ENCODE peak calls at places on chromosome 19, in ten cellular contexts. One of them, this sample, is unnamed.

GRCh38 chr19:19068659-19069509 is 5.1 kb downstream of the SLC25A42 start:
- DNase-seq in IMR-90: no peak
- DNase-seq in GM06990: peak
- DNase-seq in upper lobe of right lung: no peak
- DNase-seq in esophagus muscularis mucosa: no peak
- DNase-seq in fibroblast of pulmonary artery: no peak
- DNase-seq in BE2C: no peak
- DNase-seq in neuronal stem cell: no peak
- DNase-seq in Peyer's patch: no peak
- DNase-seq in cardiac fibroblast: no peak
- DNase-seq in this sample: no peak

GRCh38 chr19:19063183-19064097 is at the start of gene SLC25A42:
- DNase-seq in Peyer's patch: peak
- DNase-seq in upper lobe of right lung: peak
- DNase-seq in BE2C: peak
- DNase-seq in fibroblast of pulmonary artery: peak
- DNase-seq in GM06990: peak
- DNase-seq in esophagus muscularis mucosa: peak
- DNase-seq in IMR-90: peak
- DNase-seq in neuronal stem cell: peak
- DNase-seq in cardiac fibroblast: peak
- DNase-seq in this sample: peak

GRCh38 chr19:49840321-49840720 is 10.6 kb upstream of the PTOV1 start:
- DNase-seq in BE2C: no peak
- DNase-seq in fibroblast of pulmonary artery: no peak
- DNase-seq in cardiac fibroblast: no peak
- DNase-seq in Peyer's patch: no peak
- DNase-seq in upper lobe of right lung: no peak
- DNase-seq in neuronal stem cell: no peak
- DNase-seq in GM06990: no peak
- DNase-seq in esophagus muscularis mucosa: no peak
- DNase-seq in IMR-90: no peak
- DNase-seq in this sample: no peak

GRCh38 chr19:1602091-1602707 is 3.1 kb downstream of the UQCR11 start:
- DNase-seq in GM06990: no peak
- DNase-seq in esophagus muscularis mucosa: no peak
- DNase-seq in cardiac fibroblast: no peak
- DNase-seq in neuronal stem cell: no peak
- DNase-seq in upper lobe of right lung: no peak
- DNase-seq in Peyer's patch: no peak
- DNase-seq in BE2C: no peak
- DNase-seq in fibroblast of pulmonary artery: no peak
- DNase-seq in IMR-90: no peak
- DNase-seq in this sample: no peak

GRCh38 chr19:21765151-21765550 is 2.2 kb downstream of the ZNF100 start:
- DNase-seq in fibroblast of pulmonary artery: no peak
- DNase-seq in Peyer's patch: no peak
- DNase-seq in neuronal stem cell: no peak
- DNase-seq in esophagus muscularis mucosa: no peak
- DNase-seq in GM06990: no peak
- DNase-seq in IMR-90: no peak
- DNase-seq in BE2C: no peak
- DNase-seq in upper lobe of right lung: no peak
- DNase-seq in cardiac fibroblast: no peak
- DNase-seq in this sample: no peak

GRCh38 chr19:14639536-14640277 is 34.9 kb downstream of the ADGRE3 start:
- DNase-seq in upper lobe of right lung: no peak
- DNase-seq in BE2C: no peak
- DNase-seq in GM06990: no peak
- DNase-seq in fibroblast of pulmonary artery: no peak
- DNase-seq in Peyer's patch: no peak
- DNase-seq in cardiac fibroblast: no peak
- DNase-seq in IMR-90: no peak
- DNase-seq in esophagus muscularis mucosa: no peak
- DNase-seq in neuronal stem cell: no peak
- DNase-seq in this sample: no peak

GRCh38 chr19:17751103-17751911 is at the start of gene FCHO1:
- DNase-seq in GM06990: peak
- DNase-seq in Peyer's patch: peak
- DNase-seq in fibroblast of pulmonary artery: no peak
- DNase-seq in esophagus muscularis mucosa: no peak
- DNase-seq in neuronal stem cell: no peak
- DNase-seq in IMR-90: no peak
- DNase-seq in upper lobe of right lung: peak
- DNase-seq in cardiac fibroblast: no peak
- DNase-seq in BE2C: no peak
- DNase-seq in this sample: no peak

GRCh38 chr19:44745386-44745831 is 3.1 kb upstream of the BCL3 start:
- DNase-seq in neuronal stem cell: no peak
- DNase-seq in BE2C: peak
- DNase-seq in GM06990: no peak
- DNase-seq in esophagus muscularis mucosa: peak
- DNase-seq in fibroblast of pulmonary artery: peak
- DNase-seq in IMR-90: peak
- DNase-seq in Peyer's patch: peak
- DNase-seq in cardiac fibroblast: peak
- DNase-seq in upper lobe of right lung: peak
- DNase-seq in this sample: peak

GRCh38 chr19:55451522-55452380 is 8.7 kb upstream of the SHISA7 start:
- DNase-seq in esophagus muscularis mucosa: no peak
- DNase-seq in Peyer's patch: no peak
- DNase-seq in BE2C: no peak
- DNase-seq in fibroblast of pulmonary artery: no peak
- DNase-seq in GM06990: no peak
- DNase-seq in IMR-90: no peak
- DNase-seq in neuronal stem cell: no peak
- DNase-seq in cardiac fibroblast: no peak
- DNase-seq in upper lobe of right lung: no peak
- DNase-seq in this sample: no peak

GRCh38 chr19:53945441-53945840 is 17.3 kb upstream of the CACNG8 start:
- DNase-seq in Peyer's patch: no peak
- DNase-seq in GM06990: no peak
- DNase-seq in neuronal stem cell: no peak
- DNase-seq in upper lobe of right lung: no peak
- DNase-seq in fibroblast of pulmonary artery: peak
- DNase-seq in IMR-90: peak
- DNase-seq in BE2C: no peak
- DNase-seq in esophagus muscularis mucosa: no peak
- DNase-seq in cardiac fibroblast: peak
- DNase-seq in this sample: peak

DNA sequence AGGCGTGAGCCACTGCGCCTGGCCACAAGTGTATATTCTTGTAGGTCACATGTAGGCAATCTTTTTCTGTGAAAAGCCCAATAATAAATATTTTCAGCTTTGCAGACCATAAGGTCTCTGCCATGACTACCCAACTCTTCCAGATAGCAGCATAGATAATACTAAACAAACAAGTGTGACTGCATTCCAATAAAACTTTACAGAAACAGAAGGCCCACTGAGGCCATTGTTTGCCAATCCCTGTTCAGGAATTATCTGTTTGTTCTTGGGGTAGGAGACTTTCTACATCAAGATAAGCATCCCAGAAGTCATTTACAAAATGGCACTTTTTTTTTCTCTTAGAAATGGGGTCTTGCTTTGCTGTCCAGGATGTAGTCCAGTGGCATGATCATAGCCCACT is 2.8 kb upstream of the ZNF329 start:
- DNase-seq in IMR-90: no peak
- DNase-seq in fibroblast of pulmonary artery: no peak
- DNase-seq in Peyer's patch: no peak
- DNase-seq in GM06990: no peak
- DNase-seq in neuronal stem cell: no peak
- DNase-seq in upper lobe of right lung: no peak
- DNase-seq in esophagus muscularis mucosa: no peak
- DNase-seq in cardiac fibroblast: no peak
- DNase-seq in BE2C: no peak
- DNase-seq in this sample: peak
- H3K4me3 ChIP-seq in IMR-90: no peak
- H3K4me3 ChIP-seq in fibroblast of pulmonary artery: no peak
- H3K4me3 ChIP-seq in Peyer's patch: no peak
- H3K4me3 ChIP-seq in GM06990: no peak
- H3K4me3 ChIP-seq in neuronal stem cell: no peak
- H3K4me3 ChIP-seq in upper lobe of right lung: no peak
- H3K4me3 ChIP-seq in esophagus muscularis mucosa: no peak
- H3K4me3 ChIP-seq in cardiac fibroblast: no peak
- H3K4me3 ChIP-seq in BE2C: no peak
- H3K4me3 ChIP-seq in this sample: no peak

DNA sequence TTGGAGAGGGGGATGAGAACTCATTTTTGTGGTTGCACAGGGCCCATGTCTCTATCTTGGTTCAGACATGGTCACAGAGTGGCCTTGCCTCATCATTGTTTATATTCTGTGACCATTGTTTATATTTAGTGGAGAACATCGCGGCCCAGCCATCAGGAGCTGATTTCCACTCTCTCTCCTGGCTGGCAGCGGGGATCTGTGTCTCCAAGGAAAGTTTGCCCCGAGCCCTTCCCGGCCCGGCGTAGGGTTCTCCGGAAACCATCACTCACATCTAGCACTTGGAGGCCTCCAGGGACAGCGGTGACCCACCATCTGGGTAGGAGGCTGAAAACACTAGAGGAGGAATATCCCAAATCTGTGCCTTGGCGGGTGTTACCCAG is 822 bp upstream of the ZNF358 start:
- DNase-seq in fibroblast of pulmonary artery: no peak
- DNase-seq in upper lobe of right lung: no peak
- DNase-seq in neuronal stem cell: no peak
- DNase-seq in BE2C: no peak
- DNase-seq in esophagus muscularis mucosa: no peak
- DNase-seq in cardiac fibroblast: peak
- DNase-seq in GM06990: no peak
- DNase-seq in Peyer's patch: peak
- DNase-seq in IMR-90: peak
- DNase-seq in this sample: no peak
- H3K4me3 ChIP-seq in fibroblast of pulmonary artery: no peak
- H3K4me3 ChIP-seq in upper lobe of right lung: peak
- H3K4me3 ChIP-seq in neuronal stem cell: no peak
- H3K4me3 ChIP-seq in BE2C: no peak
- H3K4me3 ChIP-seq in esophagus muscularis mucosa: peak
- H3K4me3 ChIP-seq in cardiac fibroblast: no peak
- H3K4me3 ChIP-seq in GM06990: no peak
- H3K4me3 ChIP-seq in Peyer's patch: peak
- H3K4me3 ChIP-seq in IMR-90: peak
- H3K4me3 ChIP-seq in this sample: no peak

GRCh38 chr19:36114763-36115452 is at the start of gene POLR2I:
- DNase-seq in fibroblast of pulmonary artery: peak
- DNase-seq in neuronal stem cell: peak
- DNase-seq in upper lobe of right lung: peak
- DNase-seq in cardiac fibroblast: peak
- DNase-seq in IMR-90: peak
- DNase-seq in esophagus muscularis mucosa: peak
- DNase-seq in GM06990: peak
- DNase-seq in Peyer's patch: peak
- DNase-seq in BE2C: peak
- DNase-seq in this sample: peak

GRCh38 chr19:36113425-36113824 is 1.2 kb downstream of the POLR2I start:
- DNase-seq in IMR-90: no peak
- DNase-seq in GM06990: no peak
- DNase-seq in upper lobe of right lung: no peak
- DNase-seq in fibroblast of pulmonary artery: no peak
- DNase-seq in neuronal stem cell: no peak
- DNase-seq in BE2C: no peak
- DNase-seq in cardiac fibroblast: no peak
- DNase-seq in esophagus muscularis mucosa: no peak
- DNase-seq in Peyer's patch: no peak
- DNase-seq in this sample: no peak

GRCh38 chr19:36113895-36114762 is 546 bp downstream of the POLR2I start:
- DNase-seq in fibroblast of pulmonary artery: peak
- DNase-seq in cardiac fibroblast: peak
- DNase-seq in Peyer's patch: peak
- DNase-seq in neuronal stem cell: no peak
- DNase-seq in upper lobe of right lung: no peak
- DNase-seq in GM06990: no peak
- DNase-seq in BE2C: no peak
- DNase-seq in esophagus muscularis mucosa: no peak
- DNase-seq in IMR-90: peak
- DNase-seq in this sample: no peak

GRCh38 chr19:36115453-36116343 is at the start of gene TBCB:
- DNase-seq in Peyer's patch: peak
- DNase-seq in esophagus muscularis mucosa: peak
- DNase-seq in GM06990: no peak
- DNase-seq in neuronal stem cell: no peak
- DNase-seq in upper lobe of right lung: peak
- DNase-seq in cardiac fibroblast: peak
- DNase-seq in BE2C: no peak
- DNase-seq in fibroblast of pulmonary artery: peak
- DNase-seq in IMR-90: peak
- DNase-seq in this sample: no peak

GRCh38 chr19:36116344-36116637 is 1.0 kb downstream of the TBCB start:
- DNase-seq in upper lobe of right lung: no peak
- DNase-seq in esophagus muscularis mucosa: no peak
- DNase-seq in cardiac fibroblast: no peak
- DNase-seq in fibroblast of pulmonary artery: no peak
- DNase-seq in IMR-90: no peak
- DNase-seq in GM06990: no peak
- DNase-seq in BE2C: no peak
- DNase-seq in Peyer's patch: no peak
- DNase-seq in neuronal stem cell: no peak
- DNase-seq in this sample: no peak
- H3K4me3 ChIP-seq in upper lobe of right lung: peak
- H3K4me3 ChIP-seq in esophagus muscularis mucosa: peak
- H3K4me3 ChIP-seq in cardiac fibroblast: peak
- H3K4me3 ChIP-seq in fibroblast of pulmonary artery: peak
- H3K4me3 ChIP-seq in IMR-90: peak
- H3K4me3 ChIP-seq in GM06990: peak
- H3K4me3 ChIP-seq in BE2C: peak
- H3K4me3 ChIP-seq in Peyer's patch: peak
- H3K4me3 ChIP-seq in neuronal stem cell: peak
- H3K4me3 ChIP-seq in this sample: no peak

GRCh38 chr19:5108866-5109265 is 140.0 kb downstream of the KDM4B start:
- DNase-seq in Peyer's patch: no peak
- DNase-seq in GM06990: no peak
- DNase-seq in BE2C: no peak
- DNase-seq in esophagus muscularis mucosa: no peak
- DNase-seq in cardiac fibroblast: no peak
- DNase-seq in IMR-90: no peak
- DNase-seq in fibroblast of pulmonary artery: no peak
- DNase-seq in neuronal stem cell: no peak
- DNase-seq in upper lobe of right lung: no peak
- DNase-seq in this sample: no peak

GRCh38 chr19:5106361-5106760 is 137.4 kb downstream of the KDM4B start:
- DNase-seq in Peyer's patch: no peak
- DNase-seq in upper lobe of right lung: no peak
- DNase-seq in BE2C: no peak
- DNase-seq in cardiac fibroblast: no peak
- DNase-seq in GM06990: no peak
- DNase-seq in neuronal stem cell: no peak
- DNase-seq in fibroblast of pulmonary artery: no peak
- DNase-seq in IMR-90: no peak
- DNase-seq in esophagus muscularis mucosa: no peak
- DNase-seq in this sample: no peak

GRCh38 chr19:5108123-5108613 is 139.3 kb downstream of the KDM4B start:
- DNase-seq in cardiac fibroblast: no peak
- DNase-seq in Peyer's patch: no peak
- DNase-seq in GM06990: no peak
- DNase-seq in esophagus muscularis mucosa: no peak
- DNase-seq in neuronal stem cell: no peak
- DNase-seq in BE2C: peak
- DNase-seq in IMR-90: no peak
- DNase-seq in fibroblast of pulmonary artery: no peak
- DNase-seq in upper lobe of right lung: no peak
- DNase-seq in this sample: no peak

GRCh38 chr19:5107432-5108122 is 138.7 kb downstream of the KDM4B start:
- DNase-seq in GM06990: no peak
- DNase-seq in esophagus muscularis mucosa: no peak
- DNase-seq in BE2C: no peak
- DNase-seq in upper lobe of right lung: no peak
- DNase-seq in neuronal stem cell: no peak
- DNase-seq in fibroblast of pulmonary artery: no peak
- DNase-seq in Peyer's patch: no peak
- DNase-seq in IMR-90: no peak
- DNase-seq in cardiac fibroblast: no peak
- DNase-seq in this sample: no peak

GRCh38 chr19:5106971-5107370 is 138.1 kb downstream of the KDM4B start:
- DNase-seq in cardiac fibroblast: no peak
- DNase-seq in BE2C: no peak
- DNase-seq in GM06990: no peak
- DNase-seq in upper lobe of right lung: no peak
- DNase-seq in esophagus muscularis mucosa: no peak
- DNase-seq in IMR-90: no peak
- DNase-seq in neuronal stem cell: no peak
- DNase-seq in Peyer's patch: no peak
- DNase-seq in fibroblast of pulmonary artery: no peak
- DNase-seq in this sample: no peak
- H3K4me3 ChIP-seq in cardiac fibroblast: no peak
- H3K4me3 ChIP-seq in BE2C: no peak
- H3K4me3 ChIP-seq in GM06990: no peak
- H3K4me3 ChIP-seq in upper lobe of right lung: no peak
- H3K4me3 ChIP-seq in esophagus muscularis mucosa: no peak
- H3K4me3 ChIP-seq in IMR-90: no peak
- H3K4me3 ChIP-seq in neuronal stem cell: no peak
- H3K4me3 ChIP-seq in Peyer's patch: no peak
- H3K4me3 ChIP-seq in fibroblast of pulmonary artery: no peak
- H3K4me3 ChIP-seq in this sample: no peak

This sample was measured in trophoblast cell.